ENCODE peak calls at places on chromosomes 5 and 9, in four cellular contexts. I is astrocyte of the cerebellum, A is AG10803, C is endothelial cell. O is an unnamed sample.
A peak's percentile ranks its signal among the peaks of the same experiment; 100 is the strongest.

GRCh38 chr5:72015103-72015548 is 92.1 kb upstream of the MAP1B start:
- DNase-seq in I (peak; percentile 55), A (peak; percentile 20), C (no peak), O (no peak)

GRCh38 chr5:36158144-36158543 is 6.2 kb downstream of the SKP2 start:
- DNase-seq in I (no peak), A (peak; percentile 68), C (no peak), O (no peak)

GRCh38 chr5:5572010-5572982 is 149.8 kb downstream of the ICE1 start:
- DNase-seq in I (no peak), A (peak; percentile 12), C (no peak), O (no peak)

GRCh38 chr5:126450895-126451294 is 27.7 kb downstream of the GRAMD2B start:
- DNase-seq in I (no peak), A (no peak), C (no peak), O (no peak)

GRCh38 chr9:80197661-80198060 is 625.9 kb downstream of the TLE4 start:
- DNase-seq in I (peak; percentile 6), A (no peak), C (no peak), O (no peak)

GRCh38 chr9:108002296-108003056 is 512.9 kb upstream of the KLF4 start:
- DNase-seq in I (no peak), A (peak; percentile 64), C (no peak), O (peak; percentile 11)

GRCh38 chr5:163731256-163731655 is 225.8 kb downstream of the MAT2B start:
- DNase-seq in I (no peak), A (no peak), C (no peak), O (no peak)

GRCh38 chr5:530001-530400 is 5.8 kb upstream of the SLC9A3 start:
- DNase-seq in I (no peak), A (no peak), C (no peak), O (no peak)

GRCh38 chr5:118726891-118727290 is 261.5 kb downstream of the DTWD2 start:
- DNase-seq in I (no peak), A (no peak), C (no peak), O (no peak)

GRCh38 chr5:61346511-61346910 is 14.5 kb downstream of the ZSWIM6 start:
- DNase-seq in I (no peak), A (peak; percentile 42), C (no peak), O (no peak)

GRCh38 chr9:124216474-124217176 is 41.1 kb upstream of the NEK6 start:
- DNase-seq in I (no peak), A (no peak), C (no peak), O (no peak)

GRCh38 chr9:130193531-130194405 is 21.6 kb downstream of the NCS1 start:
- DNase-seq in I (no peak), A (no peak), C (no peak), O (no peak)

GRCh38 chr5:58455966-58456365 is 3.9 kb downstream of the PLK2 start:
- DNase-seq in I (no peak), A (no peak), C (no peak), O (no peak)

GRCh38 chr5:135214897-135215616 is 181.0 kb upstream of the PITX1 start:
- DNase-seq in I (no peak), A (peak; percentile 57), C (no peak), O (no peak)

GRCh38 chr9:126793686-126794417 is 11.0 kb upstream of the ZBTB43 start:
- DNase-seq in I (no peak), A (no peak), C (no peak), O (no peak)
- TF ChIP-seq CTCF in I (no peak), A (no peak), C (no peak), O (no peak)

DNA sequence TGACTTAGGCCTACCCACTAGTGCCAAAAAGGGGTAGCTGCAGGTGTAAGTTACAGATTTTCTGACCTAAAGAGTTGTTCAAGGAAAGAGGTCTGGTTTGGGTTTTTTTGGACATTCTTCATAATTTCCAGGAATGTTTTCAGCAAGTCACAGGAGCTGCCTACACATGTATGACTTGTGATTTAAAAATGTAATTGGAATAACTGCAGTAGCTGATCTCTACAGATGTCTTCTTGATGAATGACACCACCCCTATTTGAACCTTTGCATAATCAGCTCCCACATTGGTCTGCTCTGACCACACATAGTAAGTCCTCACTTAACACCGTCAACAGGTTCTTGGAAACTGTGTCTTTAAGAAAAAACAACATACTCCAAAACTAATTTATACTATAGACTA is 481.4 kb downstream of the RASEF start:
- DNase-seq in I (no peak), A (no peak), C (no peak), O (no peak)
- TF ChIP-seq CTCF in I (no peak), A (no peak), C (no peak), O (no peak)

GRCh38 chr9:137621131-137621757 is 2.4 kb downstream of the EHMT1 start:
- DNase-seq in I (no peak), A (no peak), C (no peak), O (no peak)
- TF ChIP-seq CTCF in I (peak; percentile 53), A (peak; percentile 46), C (peak; percentile 74), O (peak; percentile 20)

GRCh38 chr5:62649476-62650113 is 71.0 kb downstream of the LRRC70 start:
- DNase-seq in I (no peak), A (no peak), C (no peak), O (no peak)
- TF ChIP-seq CTCF in I (no peak), A (no peak), C (no peak), O (no peak)

GRCh38 chr5:67146981-67147380 is 49.6 kb downstream of the CD180 start:
- DNase-seq in I (no peak), A (no peak), C (no peak), O (no peak)

GRCh38 chr5:67147768-67148167 is 48.8 kb downstream of the CD180 start:
- DNase-seq in I (peak; percentile 15), A (no peak), C (no peak), O (no peak)

GRCh38 chr5:67149057-67149634 is 47.5 kb downstream of the CD180 start:
- DNase-seq in I (no peak), A (no peak), C (no peak), O (no peak)

GRCh38 chr5:67152400-67152799 is 44.2 kb downstream of the CD180 start:
- DNase-seq in I (no peak), A (no peak), C (no peak), O (no peak)

GRCh38 chr5:67149933-67150523 is 46.6 kb downstream of the CD180 start:
- DNase-seq in I (peak; percentile 12), A (peak; percentile 43), C (no peak), O (peak; percentile 23)
- TF ChIP-seq CTCF in I (peak; percentile 69), A (peak; percentile 82), C (no peak), O (peak; percentile 87)

O was measured in AG09319.